ENCODE peak calls at places on chromosomes 1 and 21, in five cellular contexts. One of them, this sample, is unnamed.

GRCh38 chr1:65958561-65959350 is 166.1 kb downstream of the PDE4B start:
- DNase-seq in H9: no peak
- DNase-seq in RWPE1: peak; percentile 32
- DNase-seq in spleen: no peak
- DNase-seq in heart left ventricle: no peak
- DNase-seq in this sample: no peak

GRCh38 chr1:32005522-32005921 is 8.1 kb upstream of the KHDRBS1 start:
- DNase-seq in H9: no peak
- DNase-seq in RWPE1: no peak
- DNase-seq in spleen: no peak
- DNase-seq in heart left ventricle: no peak
- DNase-seq in this sample: no peak

GRCh38 chr1:242008788-242009500 is 10.0 kb upstream of the MAP1LC3C start:
- DNase-seq in H9: no peak
- DNase-seq in RWPE1: no peak
- DNase-seq in spleen: no peak
- DNase-seq in heart left ventricle: no peak
- DNase-seq in this sample: no peak

GRCh38 chr1:183195146-183195571 is 9.1 kb downstream of the LAMC2 start:
- DNase-seq in H9: no peak
- DNase-seq in RWPE1: peak; percentile 60
- DNase-seq in spleen: no peak
- DNase-seq in heart left ventricle: no peak
- DNase-seq in this sample: no peak

GRCh38 chr1:118077331-118078055 is 107.5 kb downstream of the SPAG17 start:
- DNase-seq in H9: peak; percentile 32
- DNase-seq in RWPE1: peak; percentile 9
- DNase-seq in spleen: no peak
- DNase-seq in heart left ventricle: no peak
- DNase-seq in this sample: no peak

GRCh38 chr1:226634611-226635246 is 86.2 kb downstream of the STUM start:
- DNase-seq in H9: no peak
- DNase-seq in RWPE1: no peak
- DNase-seq in spleen: peak; percentile 81
- DNase-seq in heart left ventricle: no peak
- DNase-seq in this sample: no peak

GRCh38 chr1:13749543-13750307 is 49.7 kb downstream of the PRDM2 start:
- DNase-seq in H9: no peak
- DNase-seq in RWPE1: peak; percentile 42
- DNase-seq in spleen: peak; percentile 96
- DNase-seq in heart left ventricle: peak; percentile 58
- DNase-seq in this sample: peak; percentile 92

GRCh38 chr1:58620259-58620658 is 43.2 kb upstream of the TACSTD2 start:
- DNase-seq in H9: peak; percentile 39
- DNase-seq in RWPE1: peak; percentile 16
- DNase-seq in spleen: no peak
- DNase-seq in heart left ventricle: no peak
- DNase-seq in this sample: no peak

GRCh38 chr21:43195131-43196021 is 26.6 kb downstream of the CRYAA start:
- DNase-seq in H9: peak; percentile 25
- DNase-seq in RWPE1: no peak
- DNase-seq in spleen: peak; percentile 74
- DNase-seq in heart left ventricle: peak; percentile 71
- DNase-seq in this sample: no peak

GRCh38 chr1:193070942-193071341 is 11.5 kb downstream of the RO60 start:
- DNase-seq in H9: peak; percentile 36
- DNase-seq in RWPE1: no peak
- DNase-seq in spleen: no peak
- DNase-seq in heart left ventricle: no peak
- DNase-seq in this sample: no peak

GRCh38 chr1:111565957-111566356 is 53.6 kb upstream of the RAP1A start:
- DNase-seq in H9: no peak
- DNase-seq in RWPE1: no peak
- DNase-seq in spleen: no peak
- DNase-seq in heart left ventricle: no peak
- DNase-seq in this sample: peak; percentile 50

GRCh38 chr1:193185861-193186714 is at the start of gene B3GALT2:
- DNase-seq in H9: no peak
- DNase-seq in RWPE1: peak; percentile 8
- DNase-seq in spleen: no peak
- DNase-seq in heart left ventricle: peak; percentile 57
- DNase-seq in this sample: no peak

GRCh38 chr1:119367332-119368124 is 1.1 kb upstream of the HAO2 start:
- DNase-seq in H9: no peak
- DNase-seq in RWPE1: peak; percentile 72
- DNase-seq in spleen: no peak
- DNase-seq in heart left ventricle: no peak
- DNase-seq in this sample: no peak

GRCh38 chr1:34885405-34886247 is 26.1 kb upstream of the SMIM12 start:
- DNase-seq in H9: peak; percentile 88
- DNase-seq in RWPE1: peak; percentile 38
- DNase-seq in spleen: no peak
- DNase-seq in heart left ventricle: peak; percentile 53
- DNase-seq in this sample: no peak

GRCh38 chr1:147494998-147495580 is 46.2 kb upstream of the BCL9 start:
- DNase-seq in H9: peak; percentile 84
- DNase-seq in RWPE1: peak; percentile 74
- DNase-seq in spleen: peak; percentile 83
- DNase-seq in heart left ventricle: peak; percentile 69
- DNase-seq in this sample: no peak

GRCh38 chr1:246782120-246782900 is 58.1 kb downstream of the SCCPDH start:
- DNase-seq in H9: peak; percentile 32
- DNase-seq in RWPE1: no peak
- DNase-seq in spleen: no peak
- DNase-seq in heart left ventricle: peak; percentile 59
- DNase-seq in this sample: no peak

GRCh38 chr1:103448560-103448959 is 76.9 kb upstream of the RNPC3 start:
- DNase-seq in H9: no peak
- DNase-seq in RWPE1: no peak
- DNase-seq in spleen: no peak
- DNase-seq in heart left ventricle: no peak
- DNase-seq in this sample: no peak

GRCh38 chr1:41370225-41370624 is 9.0 kb downstream of the FOXO6 start:
- DNase-seq in H9: no peak
- DNase-seq in RWPE1: no peak
- DNase-seq in spleen: no peak
- DNase-seq in heart left ventricle: no peak
- DNase-seq in this sample: no peak

GRCh38 chr1:7298749-7299151 is 472.3 kb upstream of the VAMP3 start:
- DNase-seq in H9: no peak
- DNase-seq in RWPE1: peak; percentile 9
- DNase-seq in spleen: no peak
- DNase-seq in heart left ventricle: no peak
- DNase-seq in this sample: peak; percentile 86

GRCh38 chr1:113375878-113376277 is 14.4 kb upstream of the MAGI3 start:
- DNase-seq in H9: no peak
- DNase-seq in RWPE1: no peak
- DNase-seq in spleen: no peak
- DNase-seq in heart left ventricle: no peak
- DNase-seq in this sample: no peak

GRCh38 chr1:228353601-228354371 is 52.8 kb downstream of the TRIM11 start:
- DNase-seq in H9: no peak
- DNase-seq in RWPE1: no peak
- DNase-seq in spleen: peak; percentile 67
- DNase-seq in heart left ventricle: no peak
- DNase-seq in this sample: no peak

GRCh38 chr1:99181892-99182291 is 82.4 kb upstream of the PLPPR4 start:
- DNase-seq in H9: no peak
- DNase-seq in RWPE1: no peak
- DNase-seq in spleen: no peak
- DNase-seq in heart left ventricle: no peak
- DNase-seq in this sample: no peak

GRCh38 chr1:25568834-25569598 is 25.6 kb downstream of the LDLRAP1 start:
- DNase-seq in H9: no peak
- DNase-seq in RWPE1: peak; percentile 90
- DNase-seq in spleen: no peak
- DNase-seq in heart left ventricle: no peak
- DNase-seq in this sample: no peak

GRCh38 chr1:202367200-202367742 is 18.8 kb downstream of the PPP1R12B start:
- DNase-seq in H9: no peak
- DNase-seq in RWPE1: no peak
- DNase-seq in spleen: no peak
- DNase-seq in heart left ventricle: no peak
- DNase-seq in this sample: no peak

GRCh38 chr1:211939876-211940468 is 95.4 kb downstream of the INTS7 start:
- DNase-seq in H9: no peak
- DNase-seq in RWPE1: no peak
- DNase-seq in spleen: no peak
- DNase-seq in heart left ventricle: no peak
- DNase-seq in this sample: no peak

GRCh38 chr1:54814571-54814970 is 13.4 kb upstream of the TTC22 start:
- DNase-seq in H9: no peak
- DNase-seq in RWPE1: no peak
- DNase-seq in spleen: no peak
- DNase-seq in heart left ventricle: no peak
- DNase-seq in this sample: no peak

GRCh38 chr1:14689996-14690614 is 91.6 kb downstream of the KAZN start:
- DNase-seq in H9: no peak
- DNase-seq in RWPE1: no peak
- DNase-seq in spleen: no peak
- DNase-seq in heart left ventricle: no peak
- DNase-seq in this sample: no peak

GRCh38 chr1:25065246-25066238 is 135.5 kb upstream of the RUNX3 start:
- DNase-seq in H9: no peak
- DNase-seq in RWPE1: no peak
- DNase-seq in spleen: peak; percentile 86
- DNase-seq in heart left ventricle: no peak
- DNase-seq in this sample: no peak

GRCh38 chr1:218700666-218701065 is 355.5 kb downstream of the TGFB2 start:
- DNase-seq in H9: no peak
- DNase-seq in RWPE1: no peak
- DNase-seq in spleen: no peak
- DNase-seq in heart left ventricle: no peak
- DNase-seq in this sample: no peak

GRCh38 chr1:218702808-218703207 is 357.7 kb downstream of the TGFB2 start:
- DNase-seq in H9: no peak
- DNase-seq in RWPE1: no peak
- DNase-seq in spleen: no peak
- DNase-seq in heart left ventricle: no peak
- DNase-seq in this sample: no peak

GRCh38 chr1:218701131-218701530 is 356.0 kb downstream of the TGFB2 start:
- DNase-seq in H9: no peak
- DNase-seq in RWPE1: no peak
- DNase-seq in spleen: no peak
- DNase-seq in heart left ventricle: no peak
- DNase-seq in this sample: no peak

GRCh38 chr1:218698181-218698580 is 353.0 kb downstream of the TGFB2 start:
- DNase-seq in H9: no peak
- DNase-seq in RWPE1: no peak
- DNase-seq in spleen: no peak
- DNase-seq in heart left ventricle: no peak
- DNase-seq in this sample: no peak

GRCh38 chr1:218699411-218699810 is 354.3 kb downstream of the TGFB2 start:
- DNase-seq in H9: no peak
- DNase-seq in RWPE1: no peak
- DNase-seq in spleen: no peak
- DNase-seq in heart left ventricle: no peak
- DNase-seq in this sample: no peak
- H3K27ac ChIP-seq in H9: no peak overlapping the region
- H3K27ac ChIP-seq in RWPE1: no peak overlapping the region
- H3K27ac ChIP-seq in spleen: no peak overlapping the region
- H3K27ac ChIP-seq in heart left ventricle: no peak overlapping the region
- H3K27ac ChIP-seq in this sample: no peak overlapping the region

DNA sequence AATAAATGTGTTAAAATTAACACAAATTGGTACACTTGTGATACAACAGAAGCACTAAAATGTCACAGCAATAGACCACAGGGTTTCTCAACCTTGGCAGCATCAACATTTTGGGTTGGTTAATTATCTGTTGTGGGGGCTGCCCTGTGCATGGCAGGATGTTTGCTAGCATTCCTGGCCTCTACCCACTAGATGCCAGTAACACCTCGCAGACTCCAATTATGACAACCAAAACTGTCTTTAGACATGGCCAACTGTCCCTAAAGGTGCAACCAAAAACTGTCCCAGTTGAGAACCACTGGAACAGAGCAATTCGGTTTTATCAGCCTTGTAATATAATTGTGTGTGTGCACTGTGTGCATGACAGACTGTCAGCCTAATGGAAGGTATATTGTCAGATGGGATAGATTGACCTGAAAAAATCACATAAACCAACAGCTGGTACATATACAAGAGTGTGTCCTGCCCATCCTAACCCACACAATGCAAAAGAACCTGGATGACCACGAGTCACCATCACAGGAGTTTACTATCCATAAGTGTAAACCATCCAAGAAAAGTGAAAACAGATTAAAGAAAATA is 13.5 kb upstream of the ERG start:
- DNase-seq in H9: no peak
- DNase-seq in RWPE1: no peak
- DNase-seq in spleen: no peak
- DNase-seq in heart left ventricle: no peak
- DNase-seq in this sample: peak; percentile 19
- TF ChIP-seq CTCF in H9: peak; percentile 12
- TF ChIP-seq CTCF in RWPE1: no peak
- TF ChIP-seq CTCF in spleen: no peak
- TF ChIP-seq CTCF in heart left ventricle: no peak
- TF ChIP-seq CTCF in this sample: no peak

DNA sequence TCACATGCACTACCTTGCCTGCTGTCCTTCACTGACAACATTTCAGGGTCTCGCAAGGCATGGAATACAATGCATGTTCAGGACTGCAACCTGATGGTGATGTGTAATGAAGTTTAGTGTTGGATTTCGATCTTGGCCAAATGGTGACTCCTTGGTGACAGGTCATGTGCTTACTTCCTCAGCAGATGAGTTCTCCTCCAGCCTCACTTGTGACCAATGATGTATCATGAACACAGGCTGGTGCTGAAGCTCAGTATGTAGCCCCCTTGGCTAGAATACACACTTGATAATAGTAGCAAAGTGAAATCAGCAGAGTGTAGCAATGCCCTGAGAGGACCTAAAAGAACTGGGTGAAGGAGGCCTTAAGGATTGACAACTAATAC is 45.5 kb upstream of the PRDX6 start:
- DNase-seq in H9: no peak
- DNase-seq in RWPE1: no peak
- DNase-seq in spleen: no peak
- DNase-seq in heart left ventricle: no peak
- DNase-seq in this sample: no peak
- H3K27ac ChIP-seq in H9: no peak overlapping the region
- H3K27ac ChIP-seq in RWPE1: no peak overlapping the region
- H3K27ac ChIP-seq in spleen: peak overlapping the region; percentile 85
- H3K27ac ChIP-seq in heart left ventricle: no peak overlapping the region
- H3K27ac ChIP-seq in this sample: no peak overlapping the region

GRCh38 chr1:244217711-244218110 is 166.6 kb downstream of the ZBTB18 start:
- DNase-seq in H9: no peak
- DNase-seq in RWPE1: no peak
- DNase-seq in spleen: no peak
- DNase-seq in heart left ventricle: no peak
- DNase-seq in this sample: no peak

GRCh38 chr1:244219802-244220201 is 168.7 kb downstream of the ZBTB18 start:
- DNase-seq in H9: no peak
- DNase-seq in RWPE1: no peak
- DNase-seq in spleen: no peak
- DNase-seq in heart left ventricle: no peak
- DNase-seq in this sample: no peak

GRCh38 chr1:244219149-244219548 is 168.1 kb downstream of the ZBTB18 start:
- DNase-seq in H9: no peak
- DNase-seq in RWPE1: no peak
- DNase-seq in spleen: no peak
- DNase-seq in heart left ventricle: no peak
- DNase-seq in this sample: no peak

GRCh38 chr1:244216836-244217235 is 165.8 kb downstream of the ZBTB18 start:
- DNase-seq in H9: no peak
- DNase-seq in RWPE1: no peak
- DNase-seq in spleen: no peak
- DNase-seq in heart left ventricle: no peak
- DNase-seq in this sample: no peak

GRCh38 chr1:244218220-244218619 is 167.1 kb downstream of the ZBTB18 start:
- DNase-seq in H9: no peak
- DNase-seq in RWPE1: no peak
- DNase-seq in spleen: no peak
- DNase-seq in heart left ventricle: no peak
- DNase-seq in this sample: no peak
- TF ChIP-seq CTCF in H9: no peak
- TF ChIP-seq CTCF in RWPE1: no peak
- TF ChIP-seq CTCF in spleen: no peak
- TF ChIP-seq CTCF in heart left ventricle: no peak
- TF ChIP-seq CTCF in this sample: no peak